ENCODE peak calls at places on chromosomes 3 and 15, in five cellular contexts. Q, P, N, T and R are unnamed samples. For H3K9me3 and H3K4me1, the result is how much of the 10 kb centered on the place peaks cover.

GRCh38 chr3:77038468-77038927 is 1.4 kb upstream of the ROBO2 start:
- DNase-seq in Q (no peak), T (peak), N (peak), P (peak), R (peak)

GRCh38 chr3:49238274-49239127 is 38.5 kb downstream of the C3orf62 start:
- DNase-seq in N (no peak), Q (peak), P (no peak), T (peak), R (no peak)

GRCh38 chr3:79297242-79297641 is 470.6 kb downstream of the ROBO1 start:
- DNase-seq in P (no peak), N (no peak), Q (no peak), T (peak), R (no peak)

GRCh38 chr3:191502583-191502982 is 41.6 kb downstream of the PYDC2 start:
- DNase-seq in P (no peak), Q (peak), N (no peak), T (no peak), R (peak)

GRCh38 chr15:81886586-81886985 is 159.2 kb downstream of the MEX3B start:
- DNase-seq in N (no peak), P (no peak), T (no peak), Q (no peak), R (no peak)

GRCh38 chr15:40235201-40235890 is 3.5 kb upstream of the PAK6 start:
- DNase-seq in P (peak), T (no peak), Q (peak), N (no peak), R (no peak)

GRCh38 chr3:39434574-39434973 is 28.1 kb downstream of the RPSA start:
- DNase-seq in N (no peak), T (peak), P (no peak), Q (no peak), R (no peak)

GRCh38 chr3:41297750-41298149 is 98.4 kb downstream of the CTNNB1 start:
- DNase-seq in N (no peak), P (no peak), T (no peak), Q (no peak), R (no peak)

GRCh38 chr3:171334465-171334811 is 125.8 kb downstream of the TNIK start:
- DNase-seq in Q (no peak), T (no peak), P (peak), N (no peak), R (no peak)

GRCh38 chr15:31328425-31328998 is 1.9 kb downstream of the KLF13 start:
- DNase-seq in T (peak), Q (peak), N (no peak), P (peak), R (no peak)

GRCh38 chr15:51341366-51342248 is at the start of gene GLDN:
- DNase-seq in N (peak), T (peak), Q (no peak), P (peak), R (peak)

GRCh38 chr15:22226034-22226790 is 145.9 kb downstream of the OR4M2 start:
- DNase-seq in N (no peak), Q (no peak), P (no peak), T (no peak), R (no peak)

GRCh38 chr15:76905013-76905839 is at the start of gene SCAPER:
- DNase-seq in Q (peak), P (peak), T (peak), N (peak), R (peak)

GRCh38 chr15:48334260-48334659 is 3.0 kb downstream of the DUT start:
- DNase-seq in P (no peak), N (no peak), T (no peak), Q (no peak), R (no peak)

GRCh38 chr3:132038198-132038825 is 3.5 kb upstream of the CPNE4 start:
- DNase-seq in Q (peak), T (peak), N (no peak), P (no peak), R (peak)

GRCh38 chr3:113219605-113220300 is 8.4 kb downstream of the BOC start:
- DNase-seq in N (no peak), T (no peak), Q (no peak), P (no peak), R (no peak)

GRCh38 chr3:27713435-27713880 is 8.7 kb downstream of the EOMES start:
- DNase-seq in P (no peak), N (no peak), Q (no peak), T (no peak), R (no peak)

GRCh38 chr15:74776851-74777768 is 4.8 kb upstream of the CSK start:
- DNase-seq in P (no peak), N (no peak), T (no peak), Q (peak), R (peak)

GRCh38 chr3:196198771-196199753 is 12.1 kb downstream of the ZDHHC19 start:
- DNase-seq in T (no peak), N (no peak), Q (peak), P (no peak), R (no peak)

GRCh38 chr3:150556792-150557191 is 10.2 kb downstream of the EIF2A start:
- DNase-seq in Q (no peak), P (no peak), N (no peak), T (no peak), R (no peak)

GRCh38 chr3:46939578-46940405 is 36.8 kb downstream of the CCDC12 start:
- DNase-seq in P (no peak), Q (no peak), T (no peak), N (no peak), R (no peak)

GRCh38 chr3:16511561-16512434 is 1.7 kb downstream of the RFTN1 start:
- DNase-seq in Q (peak), N (no peak), P (peak), T (no peak), R (peak)

GRCh38 chr3:101725890-101726275 is 1.5 kb downstream of the CEP97 start:
- DNase-seq in P (no peak), N (no peak), T (no peak), Q (no peak), R (no peak)

GRCh38 chr15:69324031-69324430 is 25.3 kb downstream of the PAQR5 start:
- DNase-seq in N (no peak), T (no peak), Q (no peak), P (no peak), R (peak)

GRCh38 chr3:184175506-184175905 is 851 bp downstream of the AP2M1 start:
- DNase-seq in Q (no peak), N (no peak), T (no peak), P (no peak), R (no peak)

GRCh38 chr3:39183231-39184080 is 8.9 kb downstream of the XIRP1 start:
- DNase-seq in Q (peak), T (no peak), P (no peak), N (no peak), R (no peak)

GRCh38 chr3:113212155-113212844 is 943 bp downstream of the BOC start:
- DNase-seq in Q (no peak), P (no peak), T (peak), N (no peak), R (peak)

GRCh38 chr3:5053021-5053831 is 68.9 kb upstream of the ARL8B start:
- DNase-seq in Q (no peak), P (peak), N (no peak), T (no peak), R (no peak)

GRCh38 chr3:105827959-105828358 is 40.9 kb downstream of the CBLB start:
- DNase-seq in T (peak), N (no peak), P (no peak), Q (no peak), R (no peak)

GRCh38 chr3:188256764-188257163 is 102.8 kb downstream of the LPP start:
- DNase-seq in P (no peak), Q (no peak), T (no peak), N (no peak), R (no peak)

GRCh38 chr15:27589782-27590181 is 509.3 kb downstream of the OCA2 start:
- DNase-seq in P (no peak), N (no peak), T (no peak), Q (no peak), R (no peak)
- H3K9me3 ChIP-seq in P (under half), N (under half), T (under half), Q (under half), R (under half)

GRCh38 chr3:65950340-65951326 is 88.1 kb downstream of the MAGI1 start:
- DNase-seq in N (peak), Q (no peak), P (no peak), T (no peak), R (peak)
- H3K4me1 ChIP-seq in N (under half), Q (under half), P (under half), T (under half), R (under half)

GRCh38 chr3:541328-541727 is 344.8 kb downstream of the CHL1 start:
- DNase-seq in Q (no peak), T (no peak), P (no peak), N (no peak), R (no peak)

GRCh38 chr3:535566-536416 is 339.2 kb downstream of the CHL1 start:
- DNase-seq in T (peak), P (no peak), N (peak), Q (no peak), R (peak)

GRCh38 chr3:542030-542429 is 345.5 kb downstream of the CHL1 start:
- DNase-seq in T (no peak), Q (no peak), P (no peak), N (no peak), R (no peak)

DNA sequence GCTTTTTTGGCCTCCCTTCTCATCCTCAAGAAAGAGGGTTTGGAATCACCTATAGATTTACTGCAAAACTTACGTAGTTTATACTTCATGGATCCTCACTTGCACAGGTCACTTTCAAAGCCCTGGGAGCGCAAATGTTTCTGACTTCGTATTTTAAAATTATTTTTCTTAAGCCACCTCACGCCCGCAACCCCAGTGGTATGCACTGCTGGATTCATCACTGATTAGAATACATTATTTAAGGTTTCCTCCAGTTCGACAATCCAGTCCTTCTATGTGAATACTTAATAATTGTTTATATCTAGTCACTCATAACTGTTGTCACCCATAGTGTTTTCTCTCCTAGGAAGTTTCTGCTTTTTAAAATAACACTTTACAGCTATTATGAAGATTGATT is 339.9 kb downstream of the CHL1 start:
- DNase-seq in P (no peak), T (no peak), N (no peak), Q (no peak), R (no peak)
- H3K9me3 ChIP-seq in P (under half), T (under half), N (under half), Q (under half), R (under half)

GRCh38 chr15:34327906-34328305 is 9.7 kb downstream of the SLC12A6 start:
- DNase-seq in P (no peak), Q (no peak), T (no peak), N (no peak), R (no peak)
- H3K4me1 ChIP-seq in P (under half), Q (under half), T (under half), N (under half), R (under half)

GRCh38 chr3:733313-733712 is 359.5 kb upstream of the CNTN6 start:
- DNase-seq in Q (no peak), P (no peak), N (no peak), T (no peak), R (no peak)
- H3K9me3 ChIP-seq in Q (under half), P (under half), N (under half), T (under half), R (under half)